ENCODE peak calls at places on chromosomes 11 and 22, in six cellular contexts. D is kidney, J is uterus, G is RWPE2, V is AG04450, P is HepG2. A is an unnamed sample.

GRCh38 chr11:93219440-93219839 is 21.6 kb upstream of the SLC36A4 start:
- DNase-seq in P (no peak), J (no peak), V (no peak), D (no peak), G (no peak), A (no peak)

GRCh38 chr11:44257338-44258189 is 52.4 kb downstream of the ALX4 start:
- DNase-seq in P (no peak), J (no peak), V (no peak), G (no peak), D (no peak), A (no peak)

GRCh38 chr11:75450826-75451783 is 18.1 kb upstream of the KLHL35 start:
- DNase-seq in D (no peak), G (no peak), J (no peak), P (no peak), V (no peak), A (no peak)

GRCh38 chr11:74847895-74848294 is 99.2 kb downstream of the RNF169 start:
- DNase-seq in J (no peak), V (no peak), D (no peak), G (no peak), P (no peak), A (no peak)

GRCh38 chr11:110774138-110775014 is 62.1 kb upstream of the ARHGAP20 start:
- DNase-seq in V (no peak), D (no peak), J (no peak), P (no peak), G (no peak), A (no peak)

GRCh38 chr11:123144707-123145106 is 50.3 kb downstream of the CLMP start:
- DNase-seq in V (no peak), G (no peak), J (no peak), D (no peak), P (no peak), A (no peak)

GRCh38 chr11:69525516-69526452 is 44.3 kb downstream of the LINC01488 start:
- DNase-seq in G (no peak), V (no peak), J (no peak), P (no peak), D (peak; percentile 64), A (no peak)

GRCh38 chr11:8085006-8085645 is 4.1 kb downstream of the TUB start:
- DNase-seq in G (no peak), D (no peak), J (peak; percentile 9), V (no peak), P (no peak), A (no peak)

GRCh38 chr11:69538840-69539239 is 57.4 kb downstream of the LINC01488 start:
- DNase-seq in J (no peak), G (no peak), D (no peak), V (no peak), P (no peak), A (no peak)

GRCh38 chr11:38019072-38019775 is 1421.2 kb upstream of the RAG2 start:
- DNase-seq in J (no peak), P (peak; percentile 0), V (no peak), D (peak; percentile 43), G (peak; percentile 70), A (no peak)

GRCh38 chr22:39463931-39464390 is 7.1 kb downstream of the MGAT3 start:
- DNase-seq in V (no peak), G (no peak), J (no peak), D (peak; percentile 69), P (no peak), A (peak; percentile 62)

GRCh38 chr22:20758688-20759087 is 15.2 kb upstream of the SERPIND1 start:
- DNase-seq in V (no peak), J (no peak), D (no peak), G (no peak), P (peak; percentile 56), A (no peak)

GRCh38 chr11:129372609-129373488 is 2.8 kb upstream of the BARX2 start:
- DNase-seq in D (no peak), P (no peak), J (no peak), G (no peak), V (no peak), A (no peak)

GRCh38 chr11:45646275-45646970 is 19.0 kb downstream of the CHST1 start:
- DNase-seq in G (no peak), J (no peak), P (no peak), D (no peak), V (no peak), A (no peak)

GRCh38 chr11:60858731-60859464 is 3.1 kb upstream of the PTGDR2 start:
- DNase-seq in G (no peak), D (peak; percentile 46), V (no peak), P (no peak), J (no peak), A (no peak)

GRCh38 chr11:86106916-86107315 is 38.0 kb upstream of the PICALM start:
- DNase-seq in V (no peak), D (no peak), G (no peak), J (no peak), P (no peak), A (no peak)

GRCh38 chr11:73757598-73757997 is 3.3 kb downstream of the RAB6A start:
- DNase-seq in G (no peak), V (no peak), D (no peak), J (no peak), P (peak; percentile 29), A (no peak)

GRCh38 chr22:40009231-40009769 is 14.5 kb downstream of the FAM83F start:
- DNase-seq in P (no peak), G (no peak), J (no peak), D (no peak), V (no peak), A (no peak)

GRCh38 chr11:108766596-108767173 is 101.8 kb downstream of the DDX10 start:
- DNase-seq in G (no peak), D (no peak), J (no peak), V (no peak), P (no peak), A (no peak)

DNA sequence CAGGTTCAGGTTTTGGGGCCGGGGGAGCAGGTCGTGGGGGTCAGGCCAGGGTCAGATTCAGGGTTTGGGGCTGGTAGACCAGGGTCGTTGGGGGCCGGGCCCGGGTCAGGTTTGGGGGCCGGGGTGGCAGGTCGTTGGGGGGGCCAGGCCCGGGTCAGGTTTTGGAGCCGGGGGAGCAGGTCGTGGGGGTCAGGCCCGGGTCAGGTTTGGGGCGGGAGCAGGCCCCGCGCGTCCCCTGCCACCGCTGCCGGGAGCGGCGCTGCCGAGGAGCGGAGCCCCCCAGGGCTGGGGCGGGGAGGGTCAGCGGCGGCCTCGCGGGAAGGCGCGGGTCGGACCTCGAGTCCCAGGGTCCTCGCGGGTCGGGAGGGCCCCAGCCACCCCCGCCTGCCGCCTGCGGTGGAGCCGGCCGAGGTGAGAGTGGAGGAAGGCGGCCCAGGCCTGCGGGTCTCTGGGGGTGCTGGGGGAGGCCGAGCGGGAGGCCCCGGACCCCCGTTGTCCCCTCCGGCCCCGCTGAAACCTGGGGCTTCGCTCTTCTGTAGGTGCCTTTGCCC is 543 bp downstream of the TRABD start:
- DNase-seq in G (no peak), J (no peak), D (peak; percentile 89), P (no peak), V (no peak), A (no peak)
- H3K27ac ChIP-seq in G (peak overlapping the region; percentile 73), J (peak overlapping the region; percentile 78), D (no peak overlapping the region), P (peak overlapping the region; percentile 40), V (no peak overlapping the region), A (peak overlapping the region; percentile 42)

DNA sequence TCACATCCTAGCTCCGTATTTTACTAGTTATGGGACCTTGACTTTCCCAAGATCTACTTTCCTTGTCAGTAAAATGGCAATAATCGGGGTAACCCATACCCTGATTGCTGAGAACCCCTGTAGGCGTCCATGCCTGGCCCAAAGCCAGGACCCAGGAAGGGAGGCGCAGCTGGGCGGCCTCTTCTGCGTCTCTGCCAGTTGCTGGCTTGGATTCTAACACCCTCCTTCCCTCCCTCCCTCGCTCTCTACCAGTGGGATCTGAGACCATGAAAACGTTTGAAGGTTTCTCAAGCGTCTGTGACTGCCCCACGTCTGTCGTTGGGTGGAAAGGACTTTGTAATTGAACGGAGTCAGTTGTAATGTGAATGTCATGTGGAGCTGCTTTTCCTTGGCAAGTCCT is 47.7 kb downstream of the PARVB start:
- DNase-seq in P (no peak), D (no peak), V (no peak), G (no peak), J (no peak), A (no peak)
- TF ChIP-seq CTCF in P (no peak), D (no peak), V (no peak), G (no peak), J (no peak), A (no peak)

GRCh38 chr11:11841121-11841604 is 609 bp upstream of the USP47 start:
- DNase-seq in G (no peak), V (no peak), D (peak; percentile 76), J (peak; percentile 59), P (peak; percentile 19), A (no peak)
- H3K4me3 ChIP-seq in G (peak overlapping the region; percentile 74), V (peak overlapping the region; percentile 76), D (peak overlapping the region; percentile 89), J (peak overlapping the region; percentile 89), P (peak overlapping the region; percentile 98), A (peak overlapping the region; percentile 84)

DNA sequence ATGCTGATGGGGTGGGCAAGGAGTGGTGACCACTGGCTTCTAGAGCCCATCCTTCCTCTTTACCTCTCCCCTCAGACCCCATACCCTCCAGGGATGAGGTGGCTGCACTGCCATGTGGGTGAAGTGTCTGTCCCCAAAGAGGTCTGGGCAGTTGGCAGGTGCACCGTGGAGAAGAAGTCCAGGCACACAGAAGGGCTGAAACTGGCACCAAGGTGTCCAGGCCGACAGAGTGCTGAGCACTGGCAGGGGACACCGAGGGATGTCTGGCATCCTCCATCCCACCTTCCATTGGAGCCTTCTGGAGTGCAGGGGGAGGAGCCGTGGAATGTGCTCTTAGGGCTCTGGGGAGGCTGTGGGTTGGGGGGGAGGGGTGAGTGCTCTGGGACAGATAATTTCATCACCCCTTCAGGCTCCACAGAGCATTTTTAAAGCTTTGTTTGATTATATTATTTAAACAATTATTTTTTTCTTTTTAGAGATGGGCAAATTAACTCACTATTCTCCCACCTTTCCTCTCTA is 37.9 kb downstream of the PKNOX2 start:
- DNase-seq in V (no peak), G (no peak), J (no peak), D (no peak), P (no peak), A (no peak)
- H3K27ac ChIP-seq in V (no peak overlapping the region), G (no peak overlapping the region), J (no peak overlapping the region), D (no peak overlapping the region), P (no peak overlapping the region), A (no peak overlapping the region)

DNA sequence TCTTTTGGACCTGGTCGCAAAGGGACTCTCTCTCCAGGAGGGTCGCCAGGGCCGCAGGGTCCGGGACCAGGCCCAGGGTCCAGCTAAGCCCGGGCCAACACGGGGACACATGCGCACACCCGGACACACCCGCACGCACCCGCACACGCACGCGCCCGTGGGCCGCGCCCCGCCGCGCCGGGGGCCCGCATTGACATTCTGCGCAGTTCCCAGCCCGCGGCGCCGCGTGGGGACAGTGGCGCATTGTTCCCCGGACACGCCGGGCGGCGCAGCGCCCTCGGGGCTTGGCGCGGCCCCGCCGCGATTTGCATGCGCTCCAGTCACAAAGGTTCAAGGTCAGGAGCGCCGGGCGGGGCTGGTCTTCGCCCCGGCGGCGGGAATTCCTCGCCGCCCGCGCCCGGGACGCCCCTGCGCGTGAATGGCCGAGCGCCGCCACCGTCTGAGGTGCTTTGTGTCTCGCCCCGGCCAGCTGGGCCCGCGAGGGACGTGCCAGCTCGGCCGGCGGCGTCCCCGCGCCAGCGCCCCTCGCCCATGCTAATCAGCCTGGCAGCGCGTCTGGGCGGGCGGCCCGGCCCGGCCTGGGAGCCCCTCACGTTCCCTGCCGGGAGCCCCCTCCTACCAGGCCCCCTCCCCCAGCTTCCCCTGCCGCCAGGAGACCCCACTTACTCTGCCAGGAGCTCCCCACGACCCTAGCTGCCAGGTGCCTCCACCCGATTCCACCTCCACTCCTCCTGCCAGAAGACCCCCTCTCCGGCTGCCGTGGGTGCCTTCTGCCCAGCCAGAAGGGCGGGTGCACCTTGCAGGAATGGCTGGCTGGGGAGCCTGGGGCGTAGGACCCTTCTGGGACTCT is 50.5 kb upstream of the WNT7B start:
- DNase-seq in P (peak; percentile 46), D (peak; percentile 91), G (no peak), J (peak; percentile 56), V (no peak), A (peak; percentile 81)
- TF ChIP-seq CTCF in P (peak; percentile 49), D (peak; percentile 31), G (no peak), J (peak; percentile 47), V (no peak), A (peak; percentile 39)